ENCODE peak calls at places on chromosome 2, in seven cellular contexts. T, P, A, C, S, O and L are unnamed samples.

GRCh38 chr2:135494503-135494902 is 36.5 kb downstream of the ZRANB3 start:
- DNase-seq in T (no peak), S (no peak), P (no peak), A (no peak), O (no peak), C (peak), L (no peak)

GRCh38 chr2:63064197-63064596 is 13.6 kb downstream of the OTX1 start:
- DNase-seq in C (no peak), T (no peak), S (no peak), O (no peak), A (no peak), P (no peak), L (no peak)

GRCh38 chr2:143575340-143575739 is 446.1 kb downstream of the ARHGAP15 start:
- DNase-seq in O (no peak), A (no peak), C (no peak), P (no peak), T (peak), S (no peak), L (no peak)

GRCh38 chr2:162058973-162059668 is 14.9 kb downstream of the DPP4 start:
- DNase-seq in C (no peak), T (no peak), O (no peak), S (no peak), P (no peak), A (no peak), L (no peak)

GRCh38 chr2:6826081-6826913 is 39.4 kb downstream of the CMPK2 start:
- DNase-seq in O (no peak), T (peak), S (no peak), P (peak), A (no peak), C (no peak), L (no peak)

GRCh38 chr2:145764631-145765030 is 1244.7 kb upstream of the ZEB2 start:
- DNase-seq in T (no peak), O (no peak), A (peak), S (peak), C (peak), P (no peak), L (no peak)

GRCh38 chr2:236679906-236680305 is 110.3 kb downstream of the ACKR3 start:
- DNase-seq in C (no peak), A (no peak), T (no peak), O (no peak), P (no peak), S (no peak), L (no peak)

GRCh38 chr2:116133563-116133962 is 1680.9 kb upstream of the DDX18 start:
- DNase-seq in A (no peak), O (no peak), P (no peak), T (no peak), C (no peak), S (no peak), L (no peak)

GRCh38 chr2:223169830-223170605 is 118.0 kb downstream of the KCNE4 start:
- DNase-seq in O (no peak), A (no peak), S (no peak), C (no peak), T (no peak), P (no peak), L (no peak)

GRCh38 chr2:199738723-199739412 is 112.1 kb downstream of the FTCDNL1 start:
- DNase-seq in P (no peak), S (no peak), A (no peak), C (no peak), T (no peak), O (no peak), L (no peak)

GRCh38 chr2:19351914-19352697 is 6.3 kb downstream of the OSR1 start:
- DNase-seq in A (peak), P (no peak), C (no peak), O (no peak), T (no peak), S (no peak), L (no peak)

GRCh38 chr2:127560201-127560928 is 24.9 kb downstream of the MYO7B start:
- DNase-seq in C (no peak), S (no peak), P (no peak), O (no peak), T (no peak), A (no peak), L (no peak)

GRCh38 chr2:110735366-110735765 is 3.0 kb downstream of the ACOXL start:
- DNase-seq in T (no peak), P (no peak), O (no peak), C (no peak), A (no peak), S (no peak), L (no peak)

GRCh38 chr2:111662039-111662740 is 221.8 kb downstream of the ANAPC1 start:
- DNase-seq in T (no peak), O (no peak), A (no peak), C (no peak), P (no peak), S (no peak), L (no peak)

GRCh38 chr2:238387376-238387775 is 39.4 kb upstream of the ASB1 start:
- DNase-seq in S (no peak), A (no peak), P (no peak), T (no peak), C (no peak), O (no peak), L (no peak)

GRCh38 chr2:223219872-223220621 is 168.1 kb downstream of the KCNE4 start:
- DNase-seq in C (no peak), T (no peak), O (no peak), S (no peak), P (no peak), A (no peak), L (no peak)

GRCh38 chr2:174035981-174036742 is 71.0 kb upstream of the SP3 start:
- DNase-seq in T (peak), P (no peak), O (no peak), A (peak), S (no peak), C (peak), L (no peak)

GRCh38 chr2:40625849-40626248 is 174.0 kb upstream of the SLC8A1 start:
- DNase-seq in P (no peak), O (no peak), T (no peak), C (no peak), A (no peak), S (no peak), L (no peak)

GRCh38 chr2:55431982-55432627 is 12.4 kb upstream of the CCDC88A start:
- DNase-seq in T (peak), P (no peak), C (no peak), A (no peak), S (no peak), O (no peak), L (no peak)

GRCh38 chr2:68367918-68368656 is 3.0 kb downstream of the PLEK start:
- DNase-seq in T (no peak), C (no peak), S (no peak), P (no peak), A (no peak), O (no peak), L (no peak)

GRCh38 chr2:159617651-159618050 is 1.3 kb upstream of the BAZ2B start:
- DNase-seq in C (peak), S (peak), P (no peak), O (no peak), T (no peak), A (no peak), L (peak)

GRCh38 chr2:30219886-30220478 is 11.4 kb upstream of the LBH start:
- DNase-seq in P (no peak), O (no peak), S (no peak), C (no peak), A (no peak), T (no peak), L (no peak)

GRCh38 chr2:27082773-27083409 is 3.7 kb upstream of the KHK start:
- DNase-seq in P (no peak), O (no peak), S (peak), T (no peak), C (no peak), A (no peak), L (no peak)

GRCh38 chr2:200451506-200451905 is 58.4 kb downstream of the KCTD18 start:
- DNase-seq in A (no peak), T (no peak), S (no peak), P (no peak), C (no peak), O (no peak), L (no peak)

GRCh38 chr2:63121055-63121834 is 70.6 kb downstream of the OTX1 start:
- DNase-seq in S (no peak), C (no peak), P (no peak), O (no peak), A (no peak), T (no peak), L (no peak)

GRCh38 chr2:190664240-190664639 is 15.4 kb downstream of the NAB1 start:
- DNase-seq in C (no peak), A (no peak), S (no peak), T (no peak), O (no peak), P (no peak), L (no peak)

GRCh38 chr2:96091711-96092579 is 24.4 kb downstream of the ADRA2B start:
- DNase-seq in O (peak), T (no peak), P (peak), A (peak), C (no peak), S (no peak), L (no peak)

GRCh38 chr2:235740821-235741220 is 247.0 kb downstream of the AGAP1 start:
- DNase-seq in P (peak), O (no peak), S (no peak), T (peak), A (no peak), C (no peak), L (no peak)

GRCh38 chr2:96151595-96152300 is 6.5 kb upstream of the DUSP2 start:
- DNase-seq in T (no peak), S (no peak), A (no peak), C (no peak), P (no peak), O (peak), L (no peak)

GRCh38 chr2:215413974-215414373 is 21.9 kb downstream of the FN1 start:
- DNase-seq in P (no peak), O (no peak), C (no peak), T (no peak), A (no peak), S (no peak), L (no peak)

GRCh38 chr2:95023222-95023597 is 2.3 kb upstream of the MAL start:
- DNase-seq in A (no peak), P (no peak), C (no peak), T (no peak), O (no peak), S (no peak), L (no peak)

GRCh38 chr2:129936334-129936934 is 43.0 kb upstream of the RAB6C start:
- DNase-seq in S (peak), A (no peak), P (peak), T (peak), O (no peak), C (no peak), L (peak)

GRCh38 chr2:170509460-170510193 is 205.5 kb upstream of the SP5 start:
- DNase-seq in T (no peak), S (no peak), C (peak), A (no peak), O (no peak), P (no peak), L (no peak)

GRCh38 chr2:9095226-9095625 is 91.7 kb upstream of the MBOAT2 start:
- DNase-seq in T (no peak), P (no peak), S (no peak), A (no peak), C (no peak), O (no peak), L (no peak)

GRCh38 chr2:12074126-12074883 is 327.9 kb downstream of the LPIN1 start:
- DNase-seq in A (no peak), S (no peak), P (no peak), O (no peak), T (peak), C (no peak), L (no peak)

GRCh38 chr2:55966431-55967118 is 43.0 kb upstream of the EFEMP1 start:
- DNase-seq in C (peak), T (no peak), P (peak), A (peak), S (peak), O (no peak), L (no peak)

GRCh38 chr2:9565436-9566153 is 10.0 kb upstream of the ADAM17 start:
- DNase-seq in S (peak), A (peak), O (peak), T (no peak), P (peak), C (peak), L (no peak)

DNA sequence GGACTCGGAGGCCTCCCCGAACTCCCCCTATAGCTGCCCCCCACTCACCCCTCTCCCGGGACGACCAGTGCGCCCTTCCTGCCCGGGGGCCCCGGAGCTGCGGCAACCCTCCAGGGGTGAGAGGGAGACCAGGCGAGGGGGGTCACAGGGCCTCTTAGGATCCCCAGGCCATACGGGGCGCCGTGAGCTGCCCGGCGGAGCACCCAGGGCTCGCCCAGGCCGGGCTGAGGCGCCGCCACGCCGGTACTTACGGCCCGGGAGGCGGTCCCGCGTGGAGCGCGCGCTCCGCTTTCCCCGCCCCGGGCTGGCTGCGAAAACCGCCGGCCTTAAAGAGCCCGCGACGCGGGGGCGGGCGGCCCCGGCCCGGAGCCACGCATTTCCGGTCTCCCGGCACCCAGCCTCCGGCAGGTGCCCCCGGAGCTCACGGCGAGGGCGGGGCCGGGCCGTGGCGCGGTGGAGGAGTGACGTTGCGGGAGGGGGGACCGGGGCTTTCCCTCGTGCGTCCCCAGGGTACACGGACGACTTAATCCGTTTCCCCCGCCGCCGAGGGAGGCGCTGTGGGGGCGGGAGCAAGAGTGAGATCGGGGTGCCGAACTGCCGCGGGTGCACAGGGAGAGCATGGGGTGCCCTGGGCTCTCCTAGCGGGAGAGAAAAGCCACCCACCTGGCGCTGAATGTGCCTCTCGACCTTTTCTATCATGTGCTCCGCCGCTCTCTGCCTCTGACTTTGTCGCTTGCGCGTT is at the start of gene METTL21A:
- DNase-seq in C (peak), P (peak), A (peak), T (peak), S (peak), O (peak), L (peak)
- TF ChIP-seq POLR2A in C (peak), P (peak), A (peak), T (peak), S (peak), O (no peak), L (peak)

GRCh38 chr2:183224933-183225332 is 100.7 kb downstream of the NUP35 start:
- DNase-seq in P (no peak), S (no peak), T (no peak), O (no peak), C (no peak), A (no peak), L (no peak)
- H3K4me3 ChIP-seq in P (no peak), S (no peak), T (no peak), O (no peak), C (no peak), A (no peak), L (no peak)

GRCh38 chr2:150903461-150903860 is 358.2 kb downstream of the RBM43 start:
- DNase-seq in A (no peak), P (no peak), T (no peak), O (no peak), S (no peak), C (no peak), L (no peak)

DNA sequence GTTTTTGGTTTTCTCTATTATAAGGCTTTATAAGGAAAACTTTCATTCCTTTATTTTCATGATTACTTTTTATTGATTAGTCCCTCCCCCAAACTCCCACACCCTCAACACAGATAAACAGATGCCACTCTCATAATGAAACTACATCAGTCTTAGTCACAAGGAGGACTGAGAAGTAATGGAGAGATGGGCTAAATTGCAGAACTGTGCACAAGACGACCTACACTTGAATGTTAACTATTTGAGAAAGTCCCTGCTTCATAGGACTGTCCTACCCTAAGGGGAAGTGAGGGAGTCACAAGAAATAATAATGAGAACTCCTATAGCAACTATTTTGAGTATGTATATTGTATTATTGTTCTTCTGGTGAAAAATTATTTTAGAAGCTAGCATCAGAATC is 360.8 kb downstream of the RBM43 start:
- DNase-seq in C (no peak), P (no peak), O (no peak), A (no peak), S (no peak), T (no peak), L (no peak)
- TF ChIP-seq POLR2A in C (no peak), P (no peak), O (no peak), A (no peak), S (no peak), T (no peak), L (no peak)

DNA sequence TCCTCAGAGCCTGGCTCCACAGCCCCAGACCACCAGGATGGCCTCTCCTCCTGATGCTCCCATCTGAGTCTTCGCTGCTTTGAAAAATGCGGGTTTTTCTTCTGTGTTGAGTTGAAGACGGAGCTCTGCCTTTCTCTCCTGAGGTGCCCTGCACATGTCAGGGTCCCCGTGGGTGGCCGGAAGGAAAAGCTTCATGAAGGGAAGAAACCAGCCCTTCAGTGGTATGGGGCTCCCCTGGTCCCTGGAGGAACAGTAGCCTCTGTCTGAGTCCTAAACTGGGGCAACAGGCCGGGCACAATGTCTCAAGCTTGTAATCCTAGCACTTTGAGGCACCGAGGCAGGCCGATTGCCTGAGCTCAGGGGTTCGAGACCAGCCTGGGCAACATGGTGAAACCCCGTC is 54.7 kb upstream of the CAB39 start:
- DNase-seq in O (no peak), S (no peak), C (no peak), T (no peak), A (no peak), P (no peak), L (no peak)
- H3K4me3 ChIP-seq in O (no peak), S (no peak), C (no peak), T (peak), A (no peak), P (no peak), L (no peak)

GRCh38 chr2:151410485-151410833 is 757 bp downstream of the RIF1 start:
- DNase-seq in A (no peak), P (no peak), O (no peak), T (peak), C (no peak), S (no peak), L (no peak)

GRCh38 chr2:151405376-151405775 is 4.3 kb upstream of the RIF1 start:
- DNase-seq in O (no peak), P (no peak), C (no peak), A (no peak), S (no peak), T (no peak), L (no peak)

GRCh38 chr2:151407281-151407680 is 2.4 kb upstream of the RIF1 start:
- DNase-seq in T (no peak), C (no peak), O (no peak), P (no peak), S (no peak), A (no peak), L (no peak)

GRCh38 chr2:151408788-151409600 is 708 bp upstream of the RIF1 start:
- DNase-seq in A (no peak), P (no peak), T (no peak), C (no peak), O (no peak), S (no peak), L (no peak)

GRCh38 chr2:151409601-151410484 is at the start of gene RIF1:
- DNase-seq in T (peak), S (peak), A (peak), C (peak), P (peak), O (peak), L (peak)
- TF ChIP-seq POLR2A in T (peak), S (peak), A (no peak), C (no peak), P (peak), O (peak), L (no peak)

GRCh38 chr2:44933434-44933951 is 8.0 kb upstream of the SIX3 start:
- DNase-seq in T (no peak), S (no peak), A (no peak), P (no peak), C (no peak), O (no peak), L (no peak)
- H3K4me3 ChIP-seq in T (no peak), S (no peak), A (no peak), P (no peak), C (no peak), O (no peak), L (no peak)

DNA sequence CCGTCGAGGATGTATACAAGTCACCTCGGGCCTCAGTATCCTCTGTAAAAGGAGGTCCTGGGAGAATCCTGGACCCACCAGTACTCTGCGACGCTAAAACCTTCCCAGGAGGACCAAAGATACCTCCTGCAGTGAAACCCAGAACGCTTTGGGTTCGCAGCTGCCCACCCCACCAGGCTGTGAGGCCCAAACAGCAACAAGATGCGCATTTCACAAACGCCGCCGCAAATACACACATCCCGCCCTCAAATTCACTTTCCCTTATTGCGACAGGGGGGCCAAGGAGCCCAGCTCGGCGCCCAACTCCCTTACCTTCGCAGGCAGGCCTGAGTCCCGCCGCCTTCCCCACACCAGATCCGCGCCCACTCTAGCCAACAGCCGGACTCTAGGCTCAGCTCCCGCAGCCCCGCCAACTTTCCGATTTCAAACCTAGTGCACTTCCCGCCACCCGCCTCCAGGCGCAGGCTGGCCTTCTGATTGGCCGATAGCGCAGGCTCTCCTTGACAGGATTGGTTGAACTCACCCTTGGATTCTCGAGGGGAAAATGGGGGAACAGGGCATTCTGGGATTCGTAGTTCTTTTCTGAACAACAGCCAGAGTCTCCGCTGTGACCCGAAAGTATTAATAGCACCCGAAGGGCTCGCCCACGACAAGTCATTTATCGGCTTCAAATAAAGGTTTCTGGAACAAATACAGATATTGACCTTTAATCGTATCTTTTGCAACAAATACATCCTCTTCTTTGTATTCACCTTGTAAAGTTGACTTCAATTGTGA is at the start of gene SPC25:
- DNase-seq in T (peak), C (peak), A (peak), S (peak), P (peak), O (peak), L (peak)
- TF ChIP-seq POLR2A in T (peak), C (no peak), A (no peak), S (no peak), P (no peak), O (no peak), L (no peak)

DNA sequence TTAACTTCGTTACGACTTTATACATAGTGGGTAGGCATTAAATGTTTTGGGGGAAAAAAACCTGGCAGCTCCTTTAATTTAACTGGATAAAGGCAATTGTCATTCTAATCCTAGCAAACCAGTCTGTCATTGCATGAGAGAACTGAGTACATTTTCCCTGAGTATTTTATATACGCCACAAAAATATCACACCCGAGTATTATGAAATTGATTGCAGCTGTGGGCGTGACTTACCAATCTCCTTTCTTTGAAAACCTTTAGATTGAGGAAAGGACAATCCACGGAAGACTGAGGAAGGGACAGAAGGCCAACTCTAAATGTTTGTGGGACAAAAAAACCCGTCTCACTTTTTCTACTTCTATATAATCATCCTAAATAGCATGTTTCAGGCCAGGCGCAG is 9.0 kb downstream of the TM4SF20 start:
- DNase-seq in A (no peak), O (no peak), C (no peak), S (no peak), P (no peak), T (no peak), L (no peak)
- H3K4me3 ChIP-seq in A (no peak), O (no peak), C (no peak), S (no peak), P (no peak), T (no peak), L (no peak)